ENCODE peak calls at places on chromosome 22, in four cellular contexts. P is suprapubic skin, X is K562, R is stomach. Z is an unnamed sample.

GRCh38 chr22:20131593-20131855 is at the start of gene ZDHHC8:
- DNase-seq in P (no peak), X (peak; percentile 97), R (peak; percentile 49), Z (no peak)

GRCh38 chr22:38086001-38086845 is 2.2 kb upstream of the SLC16A8 start:
- DNase-seq in P (peak; percentile 61), X (peak; percentile 32), R (no peak), Z (no peak)

GRCh38 chr22:36339171-36340065 is 48.3 kb downstream of the MYH9 start:
- DNase-seq in P (no peak), X (no peak), R (no peak), Z (no peak)

GRCh38 chr22:35253946-35254345 is 3.3 kb upstream of the HMGXB4 start:
- DNase-seq in P (no peak), X (no peak), R (no peak), Z (no peak)

GRCh38 chr22:36191106-36191836 is 10.3 kb downstream of the APOL4 start:
- DNase-seq in P (no peak), X (no peak), R (no peak), Z (no peak)

GRCh38 chr22:21764038-21764804 is 28.6 kb upstream of the YPEL1 start:
- DNase-seq in P (no peak), X (no peak), R (no peak), Z (no peak)

GRCh38 chr22:28237092-28237491 is 318.0 kb upstream of the PITPNB start:
- DNase-seq in P (no peak), X (no peak), R (no peak), Z (no peak)

GRCh38 chr22:20472629-20473442 is 22.8 kb downstream of the KLHL22 start:
- DNase-seq in P (no peak), X (peak; percentile 59), R (no peak), Z (no peak)

GRCh38 chr22:23402275-23403151 is 177.6 kb downstream of the IGLL1 start:
- DNase-seq in P (peak; percentile 64), X (peak; percentile 91), R (peak; percentile 75), Z (no peak)

GRCh38 chr22:42758929-42759629 is 38.4 kb upstream of the A4GALT start:
- DNase-seq in P (no peak), X (no peak), R (no peak), Z (no peak)

GRCh38 chr22:37212174-37212906 is at the start of gene SSTR3:
- DNase-seq in P (peak; percentile 54), X (peak; percentile 44), R (no peak), Z (no peak)

GRCh38 chr22:50715776-50716175 is 22.2 kb upstream of the ACR start:
- DNase-seq in P (no peak), X (no peak), R (no peak), Z (no peak)

GRCh38 chr22:38110008-38110862 is at the start of gene BAIAP2L2:
- DNase-seq in P (no peak), X (no peak), R (peak; percentile 60), Z (no peak)

GRCh38 chr22:50200333-50201190 is at the start of gene SELENOO:
- DNase-seq in P (peak; percentile 93), X (peak; percentile 91), R (peak; percentile 93), Z (peak; percentile 98)

GRCh38 chr22:43923191-43923590 is 414 bp upstream of the PNPLA3 start:
- DNase-seq in P (no peak), X (no peak), R (no peak), Z (no peak)

GRCh38 chr22:26918236-26918635 is 260.8 kb downstream of the MIAT start:
- DNase-seq in P (no peak), X (no peak), R (no peak), Z (no peak)

GRCh38 chr22:23053051-23053707 is 17.1 kb upstream of the GNAZ start:
- DNase-seq in P (no peak), X (no peak), R (no peak), Z (peak; percentile 78)

GRCh38 chr22:44329179-44329796 is 16.5 kb upstream of the SHISAL1 start:
- DNase-seq in P (no peak), X (no peak), R (no peak), Z (no peak)

GRCh38 chr22:19169002-19169946 is 9.3 kb downstream of the SLC25A1 start:
- DNase-seq in P (peak; percentile 62), X (peak; percentile 89), R (no peak), Z (no peak)

GRCh38 chr22:48707749-48708557 is 1119.7 kb downstream of the BRD1 start:
- DNase-seq in P (peak; percentile 54), X (no peak), R (no peak), Z (no peak)

GRCh38 chr22:25892678-25893077 is 150.7 kb downstream of the MYO18B start:
- DNase-seq in P (no peak), X (no peak), R (no peak), Z (no peak)

GRCh38 chr22:48751539-48752437 is 1075.9 kb downstream of the BRD1 start:
- DNase-seq in P (no peak), X (no peak), R (peak; percentile 23), Z (peak; percentile 90)

GRCh38 chr22:26777402-26777801 is 120.0 kb downstream of the MIAT start:
- DNase-seq in P (no peak), X (no peak), R (no peak), Z (no peak)

GRCh38 chr22:38973289-38974169 is 8.6 kb upstream of the APOBEC3B start:
- DNase-seq in P (no peak), X (peak; percentile 47), R (peak; percentile 64), Z (peak; percentile 82)

GRCh38 chr22:48567213-48567975 is 1260.3 kb downstream of the BRD1 start:
- DNase-seq in P (no peak), X (no peak), R (no peak), Z (no peak)

GRCh38 chr22:42444060-42444904 is 12.1 kb upstream of the NFAM1 start:
- DNase-seq in P (peak; percentile 91), X (peak; percentile 88), R (peak; percentile 84), Z (peak; percentile 94)

GRCh38 chr22:31734512-31734911 is 15.4 kb downstream of the PRR14L start:
- DNase-seq in P (no peak), X (no peak), R (no peak), Z (no peak)

DNA sequence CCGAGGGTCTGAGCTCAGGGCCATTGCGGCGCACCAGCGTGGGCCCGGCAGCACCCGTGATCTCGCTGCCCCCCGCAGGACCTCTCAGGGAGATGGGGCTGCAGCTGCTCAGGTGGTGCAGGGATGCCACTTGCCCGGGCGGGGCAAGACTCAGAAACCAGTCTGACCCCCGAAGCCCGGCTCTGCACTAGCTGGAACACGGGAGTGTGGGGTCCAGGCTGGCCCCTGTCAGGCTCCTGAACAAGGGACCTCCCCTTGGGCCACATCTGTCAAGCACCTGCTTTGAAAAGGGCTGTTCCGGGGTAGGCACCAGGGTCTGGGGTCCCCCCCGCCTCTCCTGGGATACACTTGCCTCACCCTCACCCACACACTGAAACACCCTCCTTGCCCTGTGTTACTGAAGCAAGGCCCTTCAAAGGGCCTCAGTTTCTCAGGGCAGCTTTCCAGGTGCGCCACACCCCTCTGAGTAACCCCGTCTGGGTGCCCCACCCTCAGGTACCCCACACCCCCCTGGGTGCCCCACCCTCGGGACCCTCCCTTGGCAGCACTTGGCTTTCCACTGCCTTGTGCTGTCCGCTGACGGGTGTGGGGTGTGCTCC is 413.4 kb downstream of the TBC1D22A start:
- DNase-seq in P (peak; percentile 44), X (no peak), R (no peak), Z (no peak)
- TF ChIP-seq POLR2AphosphoS5 in P (no peak), X (no peak), R (no peak), Z (no peak)

GRCh38 chr22:45597460-45598192 is 74.0 kb upstream of the ATXN10 start:
- DNase-seq in P (no peak), X (no peak), R (peak; percentile 48), Z (no peak)
- TF ChIP-seq EP300 in P (no peak), X (no peak), R (no peak), Z (no peak)

DNA sequence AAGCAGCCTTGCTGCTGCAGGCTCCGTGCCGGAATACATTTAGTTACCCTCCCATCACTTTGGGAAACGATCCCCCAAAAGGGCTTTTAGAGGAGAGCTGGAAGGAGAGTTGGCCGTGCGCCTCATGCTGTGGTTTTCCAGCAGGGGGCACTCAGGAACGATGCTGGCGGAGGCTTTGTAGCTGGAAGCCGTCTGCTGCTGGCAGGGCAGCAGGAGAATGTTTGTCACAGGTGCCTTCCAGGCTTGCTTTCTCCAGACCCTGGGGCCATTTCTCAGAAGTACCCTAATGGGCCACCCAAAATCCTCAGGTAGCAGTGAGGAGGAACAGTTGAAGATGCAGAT is 30.0 kb upstream of the CABP7 start:
- DNase-seq in P (no peak), X (no peak), R (peak; percentile 75), Z (no peak)
- TF ChIP-seq CTCF in P (no peak), X (peak; percentile 78), R (no peak), Z (peak; percentile 40)

GRCh38 chr22:40410731-40411505 is 40.5 kb downstream of the SGSM3 start:
- DNase-seq in P (peak; percentile 48), X (no peak), R (no peak), Z (no peak)

GRCh38 chr22:40410272-40410671 is 39.9 kb downstream of the SGSM3 start:
- DNase-seq in P (peak; percentile 60), X (no peak), R (peak; percentile 52), Z (no peak)

GRCh38 chr22:40412441-40412840 is 42.0 kb downstream of the SGSM3 start:
- DNase-seq in P (no peak), X (no peak), R (no peak), Z (no peak)

GRCh38 chr22:40409613-40410113 is 39.3 kb downstream of the SGSM3 start:
- DNase-seq in P (peak; percentile 54), X (no peak), R (no peak), Z (no peak)

DNA sequence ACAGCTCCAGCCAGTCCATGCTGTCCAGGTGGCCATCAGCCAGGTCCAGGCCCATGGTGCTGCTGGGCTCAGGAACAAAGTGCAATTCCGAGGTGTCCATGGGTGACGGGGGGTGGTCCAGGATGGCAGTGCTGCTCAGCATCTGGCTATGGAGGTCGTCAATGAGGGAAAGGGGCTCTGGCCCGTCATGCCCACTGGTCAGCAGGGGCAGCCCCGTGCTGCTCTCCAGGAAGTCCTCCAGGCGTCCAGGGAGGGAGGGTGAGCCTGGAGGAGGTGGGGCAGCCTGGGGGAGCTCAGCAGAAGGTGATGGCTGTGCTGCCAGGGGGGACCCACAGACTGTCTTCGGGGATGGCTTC is 41.1 kb downstream of the SGSM3 start:
- DNase-seq in P (peak; percentile 53), X (no peak), R (no peak), Z (no peak)
- TF ChIP-seq POLR2AphosphoS5 in P (no peak), X (no peak), R (no peak), Z (no peak)

Z was measured in esophagus muscularis mucosa.